ENCODE peak calls at places on chromosomes 13 and 19, in seven cellular contexts. T, H, C, B, R, X and U are unnamed samples.
A peak's percentile ranks its signal among the peaks of the same experiment; 100 is the strongest.

GRCh38 chr19:49614096-49614857 is 23.3 kb downstream of the PRR12 start:
- DNase-seq in T (no peak), H (no peak), C (peak; percentile 51), B (no peak), R (no peak), X (no peak), U (no peak)

GRCh38 chr19:4516199-4516938 is 1.9 kb downstream of the PLIN4 start:
- DNase-seq in T (no peak), H (no peak), C (no peak), B (no peak), R (no peak), X (no peak), U (no peak)

GRCh38 chr13:30257433-30258099 is 49.8 kb downstream of the KATNAL1 start:
- DNase-seq in T (no peak), H (peak; percentile 59), C (no peak), B (no peak), R (no peak), X (no peak), U (no peak)

GRCh38 chr13:113116206-113116800 is 6.3 kb upstream of the F10 start:
- DNase-seq in T (no peak), H (peak; percentile 14), C (no peak), B (no peak), R (no peak), X (no peak), U (no peak)

GRCh38 chr19:40315812-40316475 is 30.8 kb upstream of the AKT2 start:
- DNase-seq in T (no peak), H (peak; percentile 57), C (no peak), B (no peak), R (no peak), X (no peak), U (no peak)

GRCh38 chr13:99845136-99845874 is 126.3 kb downstream of the ZIC5 start:
- DNase-seq in T (no peak), H (no peak), C (no peak), B (no peak), R (no peak), X (no peak), U (no peak)

GRCh38 chr19:5196832-5197231 is 143.8 kb downstream of the PTPRS start:
- DNase-seq in T (no peak), H (no peak), C (no peak), B (no peak), R (no peak), X (no peak), U (no peak)

GRCh38 chr19:48683349-48683748 is 10.5 kb upstream of the NTN5 start:
- DNase-seq in T (no peak), H (no peak), C (no peak), B (no peak), R (no peak), X (no peak), U (no peak)

GRCh38 chr19:1690570-1691307 is 38.3 kb upstream of the TCF3 start:
- DNase-seq in T (no peak), H (peak; percentile 90), C (no peak), B (peak; percentile 96), R (peak; percentile 38), X (no peak), U (peak; percentile 64)

GRCh38 chr19:44539236-44539819 is 9.9 kb upstream of the CEACAM20 start:
- DNase-seq in T (no peak), H (no peak), C (no peak), B (no peak), R (no peak), X (no peak), U (no peak)

GRCh38 chr13:38166121-38166520 is 183.5 kb upstream of the UFM1 start:
- DNase-seq in T (no peak), H (no peak), C (no peak), B (no peak), R (no peak), X (no peak), U (no peak)

GRCh38 chr19:6236310-6237291 is 43.2 kb downstream of the MLLT1 start:
- DNase-seq in T (no peak), H (peak; percentile 46), C (no peak), B (no peak), R (no peak), X (peak; percentile 6), U (peak; percentile 22)

GRCh38 chr19:55247621-55248099 is 11.2 kb downstream of the PPP6R1 start:
- DNase-seq in T (no peak), H (peak; percentile 71), C (no peak), B (no peak), R (no peak), X (no peak), U (no peak)

GRCh38 chr13:58625703-58626389 is 994.3 kb downstream of the PCDH17 start:
- DNase-seq in T (no peak), H (no peak), C (no peak), B (no peak), R (no peak), X (no peak), U (no peak)

GRCh38 chr13:98092888-98093287 is 50.0 kb upstream of the FARP1 start:
- DNase-seq in T (no peak), H (no peak), C (no peak), B (no peak), R (no peak), X (no peak), U (no peak)

GRCh38 chr19:14404322-14404721 is 14.8 kb downstream of the DDX39A start:
- DNase-seq in T (no peak), H (no peak), C (no peak), B (no peak), R (no peak), X (no peak), U (no peak)

GRCh38 chr13:32168136-32168535 is 136.6 kb downstream of the FRY start:
- DNase-seq in T (no peak), H (no peak), C (peak; percentile 9), B (no peak), R (no peak), X (no peak), U (no peak)

GRCh38 chr13:44147648-44148047 is 226.0 kb upstream of the SERP2 start:
- DNase-seq in T (no peak), H (no peak), C (no peak), B (no peak), R (no peak), X (no peak), U (no peak)

GRCh38 chr19:53991224-53992113 is at the start of gene CACNG6:
- DNase-seq in T (no peak), H (peak; percentile 73), C (no peak), B (peak; percentile 20), R (no peak), X (no peak), U (no peak)

GRCh38 chr19:335486-336066 is 9.0 kb downstream of the MIER2 start:
- DNase-seq in T (no peak), H (no peak), C (no peak), B (peak; percentile 9), R (no peak), X (no peak), U (no peak)

GRCh38 chr13:87671824-87672603 is 843 bp downstream of the SLITRK5 start:
- DNase-seq in T (no peak), H (peak; percentile 59), C (no peak), B (no peak), R (no peak), X (no peak), U (no peak)

GRCh38 chr19:46954502-46955004 is 65.1 kb upstream of the NPAS1 start:
- DNase-seq in T (no peak), H (no peak), C (peak; percentile 92), B (no peak), R (no peak), X (no peak), U (no peak)

GRCh38 chr13:66657165-66657895 is 572.8 kb downstream of the PCDH9 start:
- DNase-seq in T (no peak), H (peak; percentile 28), C (peak; percentile 11), B (no peak), R (no peak), X (no peak), U (no peak)
- TF ChIP-seq TAF1 in T (no peak), H (no peak), C (no peak), B (no peak), R (no peak), X (no peak), U (no peak)

DNA sequence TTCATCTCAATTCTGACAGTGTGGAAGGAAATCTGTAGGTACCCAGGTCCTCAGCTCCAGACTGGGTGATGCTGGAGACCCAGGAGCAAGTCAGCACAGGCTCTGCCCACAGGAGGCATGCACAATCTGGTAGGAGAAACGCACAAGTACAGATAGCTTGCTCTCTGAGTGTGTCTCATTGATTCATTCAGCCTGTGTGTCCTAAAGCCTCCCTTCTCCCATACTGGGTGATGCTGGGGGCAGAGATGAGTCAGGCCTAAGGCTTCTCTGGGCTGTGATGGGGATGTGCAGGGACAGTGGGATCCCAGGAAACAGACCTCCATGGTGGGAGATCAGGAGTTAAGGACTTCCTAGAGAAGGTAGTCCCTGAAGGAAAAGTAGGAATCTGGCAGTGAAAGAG is 6.8 kb downstream of the ZNF526 start:
- DNase-seq in T (no peak), H (no peak), C (no peak), B (no peak), R (no peak), X (no peak), U (no peak)
- TF ChIP-seq TAF1 in T (no peak), H (no peak), C (no peak), B (no peak), R (no peak), X (no peak), U (no peak)

DNA sequence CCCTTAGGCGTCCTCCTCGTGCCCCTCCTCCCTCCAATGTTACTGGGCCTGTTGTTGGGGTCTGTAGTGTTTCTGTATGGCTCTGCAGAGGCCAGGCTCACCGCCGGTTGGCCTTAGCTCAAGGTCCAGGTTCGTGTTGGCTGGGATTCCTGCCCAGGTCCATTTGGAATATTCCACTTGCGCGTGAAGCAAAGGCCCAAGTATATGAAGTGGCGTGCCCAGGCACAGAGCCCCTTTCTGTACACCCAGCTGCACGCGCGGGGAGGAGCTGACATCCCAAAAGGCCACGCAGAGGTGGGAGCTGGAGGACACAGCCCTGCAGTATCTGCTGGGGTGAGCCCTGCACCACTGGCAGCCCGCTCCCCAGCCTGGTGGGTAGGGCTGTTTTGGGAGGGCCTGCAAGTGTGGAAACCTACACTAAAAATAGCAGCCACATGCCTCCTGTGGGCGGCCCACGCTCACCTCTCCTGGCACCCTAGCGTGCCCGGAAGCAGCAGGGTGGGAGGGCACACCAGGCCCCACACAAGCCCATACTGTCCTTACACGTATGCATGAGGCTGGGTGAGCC is 30.2 kb downstream of the CRTC1 start:
- DNase-seq in T (no peak), H (no peak), C (peak; percentile 73), B (no peak), R (no peak), X (no peak), U (no peak)
- TF ChIP-seq TAF1 in T (no peak), H (no peak), C (no peak), B (no peak), R (no peak), X (no peak), U (no peak)

DNA sequence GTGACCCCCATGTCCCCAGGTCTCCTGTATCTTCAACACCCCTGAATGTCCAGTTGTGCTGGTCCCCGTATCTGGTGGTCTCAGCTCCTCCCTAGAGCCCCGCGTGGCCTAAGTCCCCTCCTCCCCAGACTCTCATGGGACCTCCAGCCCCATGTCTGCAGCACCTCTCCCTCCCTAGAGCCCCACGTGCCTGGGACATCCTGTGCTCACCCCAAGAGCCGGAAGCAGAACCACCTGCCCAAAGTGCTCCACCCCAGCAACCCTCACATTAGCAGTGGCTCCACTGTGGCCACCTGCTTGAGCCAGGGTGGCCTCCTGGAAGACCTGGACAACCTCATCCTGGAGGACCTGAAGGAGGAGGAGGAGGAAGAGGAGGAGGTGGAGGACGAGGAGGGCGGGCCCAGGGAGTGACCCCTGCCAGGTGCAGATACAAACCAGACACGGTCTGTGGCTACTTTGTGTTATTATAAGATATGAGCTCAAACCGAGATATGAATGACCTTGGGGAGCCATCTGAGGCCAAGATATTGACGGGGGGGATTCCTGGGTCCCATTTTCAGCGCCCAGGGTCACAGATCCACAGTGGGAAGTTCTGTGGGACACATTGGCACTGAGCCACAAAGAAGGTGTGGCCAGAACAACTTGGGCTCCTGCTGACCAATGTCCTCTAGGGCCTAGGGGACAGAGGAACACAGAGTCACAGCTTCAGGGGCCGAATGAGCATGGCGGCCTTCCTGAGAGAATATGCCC is 6.0 kb downstream of the SHFL start:
- DNase-seq in T (no peak), H (no peak), C (no peak), B (peak; percentile 28), R (no peak), X (no peak), U (no peak)
- TF ChIP-seq TAF1 in T (no peak), H (no peak), C (no peak), B (no peak), R (no peak), X (no peak), U (no peak)